ENCODE peak calls at places on chromosomes 1 and 21, in four cellular contexts. B is SK-N-DZ, G is skeletal muscle cell, A is M059J. V is an unnamed sample.

GRCh38 chr21:41316641-41317392 is at the start of gene FAM3B:
- DNase-seq in B (no peak), G (no peak), A (no peak), V (no peak)

GRCh38 chr1:150931773-150932172 is 5.6 kb downstream of the SETDB1 start:
- DNase-seq in B (no peak), G (no peak), A (peak; percentile 58), V (no peak)

GRCh38 chr1:206909167-206909882 is 12.1 kb downstream of the IL24 start:
- DNase-seq in B (no peak), G (no peak), A (peak; percentile 67), V (no peak)

GRCh38 chr1:168202941-168203654 is 22.7 kb upstream of the SFT2D2 start:
- DNase-seq in B (no peak), G (peak; percentile 85), A (peak; percentile 39), V (no peak)

GRCh38 chr1:97827887-97828286 is 92.9 kb downstream of the DPYD start:
- DNase-seq in B (peak; percentile 49), G (no peak), A (no peak), V (no peak)

GRCh38 chr1:206672844-206673758 is 11.6 kb upstream of the MAPKAPK2 start:
- DNase-seq in B (no peak), G (no peak), A (no peak), V (no peak)

GRCh38 chr1:53176452-53177344 is 19.9 kb upstream of the CPT2 start:
- DNase-seq in B (no peak), G (no peak), A (peak; percentile 21), V (no peak)

GRCh38 chr1:76254165-76255043 is 179.9 kb downstream of the ST6GALNAC3 start:
- DNase-seq in B (no peak), G (no peak), A (peak; percentile 18), V (no peak)

GRCh38 chr1:72442251-72442650 is 159.9 kb upstream of the NEGR1 start:
- DNase-seq in B (no peak), G (no peak), A (no peak), V (no peak)